ENCODE peak calls at places on chromosomes 7 and 10, in ten cellular contexts. One of them, this sample, is unnamed.

GRCh38 chr10:13724484-13724883 is 137.7 kb downstream of the PRPF18 start:
- DNase-seq in astrocyte of the spinal cord: no peak
- DNase-seq in Caki2: no peak
- DNase-seq in stimulated activated CD8-positive, alpha-beta memory T cell treated with anti-CD3 and anti-CD28 coated beads, Interleukin-2, amount 100 ng/mL, for 1 hour: no peak
- DNase-seq in stimulated activated CD4-positive, alpha-beta T cell treated with anti-CD3 and anti-CD28 coated beads, Interleukin-2, amount 100 ng/mL, for 24 hours: no peak
- DNase-seq in omental fat pad: no peak
- DNase-seq in hepatocyte: no peak
- DNase-seq in AG09319: peak
- DNase-seq in smooth muscle cell of the brain vasculature: no peak
- DNase-seq in NCI-H1694 treated with DMSO at 0.1 percent for 48 hours: no peak
- DNase-seq in this sample: no peak

GRCh38 chr7:16064316-16064715 is 357.0 kb downstream of the CRPPA start:
- DNase-seq in astrocyte of the spinal cord: no peak
- DNase-seq in Caki2: no peak
- DNase-seq in stimulated activated CD8-positive, alpha-beta memory T cell treated with anti-CD3 and anti-CD28 coated beads, Interleukin-2, amount 100 ng/mL, for 1 hour: no peak
- DNase-seq in stimulated activated CD4-positive, alpha-beta T cell treated with anti-CD3 and anti-CD28 coated beads, Interleukin-2, amount 100 ng/mL, for 24 hours: no peak
- DNase-seq in omental fat pad: no peak
- DNase-seq in hepatocyte: no peak
- DNase-seq in AG09319: no peak
- DNase-seq in smooth muscle cell of the brain vasculature: no peak
- DNase-seq in NCI-H1694 treated with DMSO at 0.1 percent for 48 hours: no peak
- DNase-seq in this sample: no peak

GRCh38 chr10:70163448-70163847 is 6.9 kb downstream of the SAR1A start:
- DNase-seq in astrocyte of the spinal cord: no peak
- DNase-seq in Caki2: no peak
- DNase-seq in stimulated activated CD8-positive, alpha-beta memory T cell treated with anti-CD3 and anti-CD28 coated beads, Interleukin-2, amount 100 ng/mL, for 1 hour: no peak
- DNase-seq in stimulated activated CD4-positive, alpha-beta T cell treated with anti-CD3 and anti-CD28 coated beads, Interleukin-2, amount 100 ng/mL, for 24 hours: no peak
- DNase-seq in omental fat pad: no peak
- DNase-seq in hepatocyte: no peak
- DNase-seq in AG09319: no peak
- DNase-seq in smooth muscle cell of the brain vasculature: no peak
- DNase-seq in NCI-H1694 treated with DMSO at 0.1 percent for 48 hours: no peak
- DNase-seq in this sample: no peak

GRCh38 chr7:133912916-133913697 is 214.0 kb upstream of the LRGUK start:
- DNase-seq in astrocyte of the spinal cord: peak
- DNase-seq in Caki2: peak
- DNase-seq in stimulated activated CD8-positive, alpha-beta memory T cell treated with anti-CD3 and anti-CD28 coated beads, Interleukin-2, amount 100 ng/mL, for 1 hour: no peak
- DNase-seq in stimulated activated CD4-positive, alpha-beta T cell treated with anti-CD3 and anti-CD28 coated beads, Interleukin-2, amount 100 ng/mL, for 24 hours: no peak
- DNase-seq in omental fat pad: no peak
- DNase-seq in hepatocyte: no peak
- DNase-seq in AG09319: no peak
- DNase-seq in smooth muscle cell of the brain vasculature: no peak
- DNase-seq in NCI-H1694 treated with DMSO at 0.1 percent for 48 hours: no peak
- DNase-seq in this sample: no peak

GRCh38 chr7:70855373-70855772 is 276.6 kb upstream of the GALNT17 start:
- DNase-seq in astrocyte of the spinal cord: no peak
- DNase-seq in Caki2: no peak
- DNase-seq in stimulated activated CD8-positive, alpha-beta memory T cell treated with anti-CD3 and anti-CD28 coated beads, Interleukin-2, amount 100 ng/mL, for 1 hour: no peak
- DNase-seq in stimulated activated CD4-positive, alpha-beta T cell treated with anti-CD3 and anti-CD28 coated beads, Interleukin-2, amount 100 ng/mL, for 24 hours: no peak
- DNase-seq in omental fat pad: no peak
- DNase-seq in hepatocyte: no peak
- DNase-seq in AG09319: no peak
- DNase-seq in smooth muscle cell of the brain vasculature: no peak
- DNase-seq in NCI-H1694 treated with DMSO at 0.1 percent for 48 hours: peak
- DNase-seq in this sample: no peak

GRCh38 chr7:116380030-116380429 is 119.5 kb upstream of the CAV2 start:
- DNase-seq in astrocyte of the spinal cord: no peak
- DNase-seq in Caki2: no peak
- DNase-seq in stimulated activated CD8-positive, alpha-beta memory T cell treated with anti-CD3 and anti-CD28 coated beads, Interleukin-2, amount 100 ng/mL, for 1 hour: no peak
- DNase-seq in stimulated activated CD4-positive, alpha-beta T cell treated with anti-CD3 and anti-CD28 coated beads, Interleukin-2, amount 100 ng/mL, for 24 hours: no peak
- DNase-seq in omental fat pad: no peak
- DNase-seq in hepatocyte: no peak
- DNase-seq in AG09319: no peak
- DNase-seq in smooth muscle cell of the brain vasculature: no peak
- DNase-seq in NCI-H1694 treated with DMSO at 0.1 percent for 48 hours: no peak
- DNase-seq in this sample: no peak

GRCh38 chr10:6065406-6065805 is 3.2 kb upstream of the IL2RA start:
- DNase-seq in astrocyte of the spinal cord: no peak
- DNase-seq in Caki2: no peak
- DNase-seq in stimulated activated CD8-positive, alpha-beta memory T cell treated with anti-CD3 and anti-CD28 coated beads, Interleukin-2, amount 100 ng/mL, for 1 hour: no peak
- DNase-seq in stimulated activated CD4-positive, alpha-beta T cell treated with anti-CD3 and anti-CD28 coated beads, Interleukin-2, amount 100 ng/mL, for 24 hours: no peak
- DNase-seq in omental fat pad: no peak
- DNase-seq in hepatocyte: no peak
- DNase-seq in AG09319: no peak
- DNase-seq in smooth muscle cell of the brain vasculature: no peak
- DNase-seq in NCI-H1694 treated with DMSO at 0.1 percent for 48 hours: no peak
- DNase-seq in this sample: no peak

GRCh38 chr7:156515911-156516790 is 124.4 kb upstream of the RNF32 start:
- DNase-seq in astrocyte of the spinal cord: no peak
- DNase-seq in Caki2: no peak
- DNase-seq in stimulated activated CD8-positive, alpha-beta memory T cell treated with anti-CD3 and anti-CD28 coated beads, Interleukin-2, amount 100 ng/mL, for 1 hour: no peak
- DNase-seq in stimulated activated CD4-positive, alpha-beta T cell treated with anti-CD3 and anti-CD28 coated beads, Interleukin-2, amount 100 ng/mL, for 24 hours: no peak
- DNase-seq in omental fat pad: no peak
- DNase-seq in hepatocyte: peak
- DNase-seq in AG09319: no peak
- DNase-seq in smooth muscle cell of the brain vasculature: no peak
- DNase-seq in NCI-H1694 treated with DMSO at 0.1 percent for 48 hours: no peak
- DNase-seq in this sample: no peak

GRCh38 chr7:90455163-90456030 is 14.0 kb upstream of the PTTG1IP2 start:
- DNase-seq in astrocyte of the spinal cord: peak
- DNase-seq in Caki2: peak
- DNase-seq in stimulated activated CD8-positive, alpha-beta memory T cell treated with anti-CD3 and anti-CD28 coated beads, Interleukin-2, amount 100 ng/mL, for 1 hour: no peak
- DNase-seq in stimulated activated CD4-positive, alpha-beta T cell treated with anti-CD3 and anti-CD28 coated beads, Interleukin-2, amount 100 ng/mL, for 24 hours: no peak
- DNase-seq in omental fat pad: no peak
- DNase-seq in hepatocyte: peak
- DNase-seq in AG09319: no peak
- DNase-seq in smooth muscle cell of the brain vasculature: no peak
- DNase-seq in NCI-H1694 treated with DMSO at 0.1 percent for 48 hours: peak
- DNase-seq in this sample: peak

GRCh38 chr10:117320050-117320665 is 55.1 kb downstream of the PDZD8 start:
- DNase-seq in astrocyte of the spinal cord: peak
- DNase-seq in Caki2: no peak
- DNase-seq in stimulated activated CD8-positive, alpha-beta memory T cell treated with anti-CD3 and anti-CD28 coated beads, Interleukin-2, amount 100 ng/mL, for 1 hour: no peak
- DNase-seq in stimulated activated CD4-positive, alpha-beta T cell treated with anti-CD3 and anti-CD28 coated beads, Interleukin-2, amount 100 ng/mL, for 24 hours: no peak
- DNase-seq in omental fat pad: no peak
- DNase-seq in hepatocyte: peak
- DNase-seq in AG09319: no peak
- DNase-seq in smooth muscle cell of the brain vasculature: no peak
- DNase-seq in NCI-H1694 treated with DMSO at 0.1 percent for 48 hours: no peak
- DNase-seq in this sample: peak

GRCh38 chr7:30074422-30075030 is 46.3 kb downstream of the PLEKHA8 start:
- DNase-seq in astrocyte of the spinal cord: peak
- DNase-seq in Caki2: peak
- DNase-seq in stimulated activated CD8-positive, alpha-beta memory T cell treated with anti-CD3 and anti-CD28 coated beads, Interleukin-2, amount 100 ng/mL, for 1 hour: no peak
- DNase-seq in stimulated activated CD4-positive, alpha-beta T cell treated with anti-CD3 and anti-CD28 coated beads, Interleukin-2, amount 100 ng/mL, for 24 hours: no peak
- DNase-seq in omental fat pad: no peak
- DNase-seq in hepatocyte: peak
- DNase-seq in AG09319: no peak
- DNase-seq in smooth muscle cell of the brain vasculature: no peak
- DNase-seq in NCI-H1694 treated with DMSO at 0.1 percent for 48 hours: peak
- DNase-seq in this sample: peak

This sample was measured in Calu3.